ENCODE peak calls at places on chromosomes 7 and 10, in six cellular contexts. Z is H1, F is K562, Y is HCT116, P is HepG2, D is GM12878. V is an unnamed sample.
A peak's percentile ranks its signal among the peaks of the same experiment; 100 is the strongest.

GRCh38 chr7:92448185-92448747 is 984 bp downstream of the GATAD1 start:
- DNase-seq in Z (no peak), F (peak; percentile 72), Y (peak; percentile 57), P (peak; percentile 50), D (peak; percentile 48), V (no peak)

GRCh38 chr10:15370212-15370740 is 813 bp downstream of the FAM171A1 start:
- DNase-seq in Z (no peak), F (peak; percentile 27), Y (no peak), P (no peak), D (no peak), V (no peak)

GRCh38 chr10:122814493-122814892 is 31.2 kb downstream of the CUZD1 start:
- DNase-seq in Z (no peak), F (no peak), Y (no peak), P (no peak), D (no peak), V (no peak)

GRCh38 chr10:105797234-105797890 is 1156.3 kb downstream of the SORCS3 start:
- DNase-seq in Z (no peak), F (peak; percentile 2), Y (peak; percentile 10), P (peak; percentile 8), D (peak; percentile 5), V (no peak)

GRCh38 chr7:116231543-116232401 is 21.4 kb downstream of the TES start:
- DNase-seq in Z (no peak), F (peak; percentile 32), Y (no peak), P (peak; percentile 49), D (no peak), V (no peak)

GRCh38 chr10:14686356-14686755 is 88.3 kb downstream of the FAM107B start:
- DNase-seq in Z (no peak), F (no peak), Y (no peak), P (no peak), D (no peak), V (no peak)

GRCh38 chr10:23448802-23449570 is 10.1 kb downstream of the OTUD1 start:
- DNase-seq in Z (no peak), F (no peak), Y (no peak), P (no peak), D (peak; percentile 39), V (no peak)

GRCh38 chr10:117268258-117268657 is 27.3 kb downstream of the SLC18A2 start:
- DNase-seq in Z (no peak), F (no peak), Y (no peak), P (no peak), D (no peak), V (no peak)

GRCh38 chr7:149856583-149856982 is 17.2 kb upstream of the ATP6V0E2 start:
- DNase-seq in Z (no peak), F (no peak), Y (no peak), P (no peak), D (no peak), V (no peak)

GRCh38 chr7:27689045-27689877 is 26.6 kb upstream of the HIBADH start:
- DNase-seq in Z (peak; percentile 29), F (peak; percentile 30), Y (no peak), P (peak; percentile 35), D (no peak), V (peak; percentile 57)

GRCh38 chr7:4556868-4557620 is 125.1 kb upstream of the FOXK1 start:
- DNase-seq in Z (no peak), F (no peak), Y (no peak), P (no peak), D (no peak), V (no peak)

GRCh38 chr10:71838264-71839211 is 12.5 kb downstream of the PSAP start:
- DNase-seq in Z (no peak), F (peak; percentile 74), Y (no peak), P (no peak), D (no peak), V (no peak)

GRCh38 chr7:514651-515598 is 4.7 kb downstream of the PDGFA start:
- DNase-seq in Z (no peak), F (peak; percentile 47), Y (no peak), P (no peak), D (no peak), V (no peak)

GRCh38 chr7:47693161-47693740 is 111.3 kb upstream of the TNS3 start:
- DNase-seq in Z (no peak), F (no peak), Y (no peak), P (no peak), D (no peak), V (no peak)

GRCh38 chr10:28949005-28950004 is 272.0 kb downstream of the BAMBI start:
- DNase-seq in Z (no peak), F (no peak), Y (no peak), P (peak; percentile 32), D (no peak), V (no peak)

GRCh38 chr7:115340828-115341227 is 418.9 kb downstream of the MDFIC start:
- DNase-seq in Z (no peak), F (no peak), Y (peak; percentile 47), P (no peak), D (no peak), V (no peak)

GRCh38 chr7:44608916-44609648 is 2.7 kb downstream of the OGDH start:
- DNase-seq in Z (no peak), F (no peak), Y (no peak), P (no peak), D (no peak), V (peak; percentile 30)

GRCh38 chr7:107948645-107949442 is 54.1 kb downstream of the LAMB1 start:
- DNase-seq in Z (no peak), F (no peak), Y (peak; percentile 54), P (peak; percentile 86), D (no peak), V (no peak)

GRCh38 chr7:107951172-107951787 is 51.7 kb downstream of the LAMB1 start:
- DNase-seq in Z (no peak), F (no peak), Y (no peak), P (no peak), D (no peak), V (no peak)

GRCh38 chr7:107951896-107952295 is 51.1 kb downstream of the LAMB1 start:
- DNase-seq in Z (no peak), F (no peak), Y (no peak), P (no peak), D (no peak), V (no peak)

GRCh38 chr7:107946881-107947280 is 55.9 kb downstream of the DLD start:
- DNase-seq in Z (no peak), F (no peak), Y (no peak), P (no peak), D (no peak), V (no peak)

GRCh38 chr7:107949443-107949935 is 53.5 kb downstream of the LAMB1 start:
- DNase-seq in Z (no peak), F (no peak), Y (no peak), P (no peak), D (no peak), V (no peak)
- H3K4me3 ChIP-seq in Z (no peak overlapping the region), F (no peak overlapping the region), Y (no peak overlapping the region), P (no peak overlapping the region), D (no peak overlapping the region), V (no peak overlapping the region)

DNA sequence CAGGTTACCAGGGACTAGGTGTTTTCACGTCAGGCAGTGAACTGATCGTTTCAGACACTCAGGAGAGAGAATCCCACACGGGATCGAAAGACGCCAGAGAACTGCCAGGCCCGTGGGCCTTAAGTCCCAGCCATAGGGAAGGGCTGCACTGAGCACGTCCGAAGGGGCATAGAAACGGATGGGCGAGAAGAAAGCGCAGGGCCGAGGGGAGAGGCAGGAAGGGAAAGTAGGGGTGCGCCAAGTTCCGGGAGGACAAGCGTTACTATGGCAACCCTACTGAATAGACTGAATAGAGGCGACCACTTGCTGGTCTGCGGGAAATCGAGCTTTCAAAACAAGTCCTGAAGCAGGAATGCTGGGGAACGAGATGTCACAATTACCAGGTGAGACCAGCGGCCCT is 421.3 kb upstream of the NUPR2 start:
- DNase-seq in Z (no peak), F (no peak), Y (no peak), P (no peak), D (no peak), V (no peak)
- H3K9me3 ChIP-seq in Z (peaks cover 80% of the 10 kb centered on the region), F (peaks cover 2% of the 10 kb centered on the region), Y (peaks cover 20% of the 10 kb centered on the region), P (peaks cover 97% of the 10 kb centered on the region), D (peaks cover 4% of the 10 kb centered on the region), V (no peaks in the 10 kb centered on the region)

GRCh38 chr7:70830426-70830825 is 301.5 kb upstream of the GALNT17 start:
- DNase-seq in Z (no peak), F (no peak), Y (no peak), P (peak; percentile 81), D (no peak), V (no peak)

GRCh38 chr7:70828366-70828765 is 303.6 kb upstream of the GALNT17 start:
- DNase-seq in Z (no peak), F (no peak), Y (no peak), P (no peak), D (no peak), V (no peak)

GRCh38 chr7:70830060-70830395 is 301.9 kb upstream of the GALNT17 start:
- DNase-seq in Z (no peak), F (no peak), Y (no peak), P (no peak), D (no peak), V (no peak)

GRCh38 chr7:70833726-70834125 is 298.2 kb upstream of the GALNT17 start:
- DNase-seq in Z (no peak), F (no peak), Y (no peak), P (no peak), D (no peak), V (no peak)

GRCh38 chr7:70829221-70830059 is 302.5 kb upstream of the GALNT17 start:
- DNase-seq in Z (peak; percentile 70), F (peak; percentile 73), Y (peak; percentile 2), P (peak; percentile 24), D (no peak), V (peak; percentile 79)
- TF ChIP-seq ZNF274 in Z (no peak), F (no peak), Y (no peak), P (no peak), D (no peak), V (no peak)

GRCh38 chr10:80414126-80414898 is 6.0 kb downstream of the PRXL2A start:
- DNase-seq in Z (no peak), F (peak; percentile 66), Y (no peak), P (peak; percentile 73), D (no peak), V (no peak)
- H3K4me3 ChIP-seq in Z (no peak overlapping the region), F (no peak overlapping the region), Y (no peak overlapping the region), P (no peak overlapping the region), D (no peak overlapping the region), V (no peak overlapping the region)

GRCh38 chr7:69438584-69438983 is 159.7 kb upstream of the AUTS2 start:
- DNase-seq in Z (no peak), F (no peak), Y (no peak), P (no peak), D (no peak), V (no peak)

GRCh38 chr7:69445549-69445948 is 152.7 kb upstream of the AUTS2 start:
- DNase-seq in Z (no peak), F (no peak), Y (no peak), P (no peak), D (no peak), V (no peak)

GRCh38 chr7:69439636-69440325 is 158.5 kb upstream of the AUTS2 start:
- DNase-seq in Z (no peak), F (no peak), Y (no peak), P (no peak), D (peak; percentile 55), V (no peak)

GRCh38 chr7:69439040-69439439 is 159.2 kb upstream of the AUTS2 start:
- DNase-seq in Z (no peak), F (no peak), Y (no peak), P (no peak), D (no peak), V (no peak)

DNA sequence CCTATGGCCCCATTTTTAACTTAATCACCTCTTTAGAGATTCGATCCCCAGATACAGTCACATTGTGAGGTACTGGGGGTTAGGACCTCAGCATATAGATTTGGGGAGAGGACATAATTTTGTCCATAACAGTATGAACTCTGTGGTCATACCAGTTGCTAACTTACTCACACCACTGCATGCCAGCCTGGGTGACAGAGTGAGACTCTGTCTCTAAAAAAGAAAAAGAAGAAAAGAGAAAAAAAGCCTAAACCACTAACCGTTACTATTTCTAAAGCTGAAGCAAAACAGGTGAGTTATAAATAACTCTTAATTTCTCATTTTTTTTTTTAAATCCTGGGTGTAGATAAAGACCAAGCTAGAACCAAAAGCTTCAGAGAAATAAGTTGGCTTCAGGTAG is 155.1 kb upstream of the AUTS2 start:
- DNase-seq in Z (no peak), F (no peak), Y (no peak), P (no peak), D (no peak), V (no peak)
- H3K9me3 ChIP-seq in Z (no peaks in the 10 kb centered on the region), F (no peaks in the 10 kb centered on the region), Y (peaks cover 28% of the 10 kb centered on the region), P (no peaks in the 10 kb centered on the region), D (peaks cover 7% of the 10 kb centered on the region), V (no peaks in the 10 kb centered on the region)

V was measured in NT2/D1.